ENCODE peak calls at places on chromosomes 4 and X, in four cellular contexts. O, I, P and E are unnamed samples.

GRCh38 chr4:9944431-9945425 is 76.6 kb downstream of the SLC2A9 start:
- DNase-seq in O (no peak), I (no peak), P (no peak), E (no peak)

GRCh38 chr4:11053601-11054000 is 369.0 kb upstream of the CLNK start:
- DNase-seq in O (peak), I (no peak), P (no peak), E (no peak)

GRCh38 chr4:155777971-155778710 is 19.3 kb downstream of the GUCY1B1 start:
- DNase-seq in O (no peak), I (no peak), P (no peak), E (no peak)

GRCh38 chr4:62717144-62717543 is 1517.0 kb downstream of the ADGRL3 start:
- DNase-seq in O (no peak), I (no peak), P (no peak), E (no peak)

GRCh38 chrX:63963382-63963781 is 178.4 kb upstream of the ARHGEF9 start:
- DNase-seq in O (no peak), I (no peak), P (peak), E (no peak)

GRCh38 chr4:47566566-47566965 is 81.5 kb downstream of the ATP10D start:
- DNase-seq in O (no peak), I (no peak), P (no peak), E (no peak)

GRCh38 chrX:40996886-40997530 is 88.2 kb upstream of the USP9X start:
- DNase-seq in O (peak), I (no peak), P (peak), E (peak)

GRCh38 chrX:41002021-41002420 is 83.2 kb upstream of the USP9X start:
- DNase-seq in O (no peak), I (no peak), P (no peak), E (no peak)

GRCh38 chrX:15343075-15343476 is 7.8 kb upstream of the PIGA start:
- DNase-seq in O (no peak), I (no peak), P (no peak), E (no peak)

GRCh38 chrX:22758807-22759481 is 240.8 kb upstream of the DDX53 start:
- DNase-seq in O (no peak), I (no peak), P (no peak), E (no peak)

GRCh38 chr4:137647375-137647774 is 115.1 kb upstream of the PCDH18 start:
- DNase-seq in O (no peak), I (no peak), P (no peak), E (no peak)

GRCh38 chr4:124526760-124527159 is 185.8 kb downstream of the ANKRD50 start:
- DNase-seq in O (no peak), I (no peak), P (no peak), E (no peak)

GRCh38 chr4:16104520-16104919 is 20.7 kb upstream of the PROM1 start:
- DNase-seq in O (no peak), I (no peak), P (no peak), E (no peak)

GRCh38 chr4:8341691-8342090 is 72.1 kb downstream of the HTRA3 start:
- DNase-seq in O (no peak), I (peak), P (peak), E (no peak)

GRCh38 chr4:37665347-37666009 is 20.7 kb downstream of the RELL1 start:
- DNase-seq in O (no peak), I (no peak), P (peak), E (no peak)

GRCh38 chrX:109841869-109842579 is 109.0 kb upstream of the ACSL4 start:
- DNase-seq in O (no peak), I (peak), P (no peak), E (no peak)

GRCh38 chr4:80434238-80434637 is 98.7 kb downstream of the CFAP299 start:
- DNase-seq in O (no peak), I (no peak), P (no peak), E (no peak)

GRCh38 chr4:24013666-24014422 is 124.0 kb upstream of the PPARGC1A start:
- DNase-seq in O (no peak), I (no peak), P (no peak), E (no peak)

GRCh38 chrX:43963726-43964125 is 9.5 kb downstream of the NDP start:
- DNase-seq in O (no peak), I (no peak), P (no peak), E (no peak)

GRCh38 chr4:39606747-39607146 is 31.9 kb downstream of the SMIM14 start:
- DNase-seq in O (no peak), I (no peak), P (no peak), E (no peak)

GRCh38 chr4:173230077-173230476 is 61.5 kb downstream of the GALNT7 start:
- DNase-seq in O (no peak), I (no peak), P (no peak), E (no peak)

GRCh38 chr4:119652978-119653377 is 24.4 kb upstream of the PDE5A start:
- DNase-seq in O (no peak), I (no peak), P (no peak), E (no peak)

GRCh38 chrX:133637765-133638164 is 222.5 kb upstream of the GPC4 start:
- DNase-seq in O (no peak), I (no peak), P (no peak), E (no peak)

GRCh38 chr4:3802571-3803474 is 36.6 kb downstream of the ADRA2C start:
- DNase-seq in O (no peak), I (no peak), P (no peak), E (no peak)

GRCh38 chrX:1807301-1807731 is 192.5 kb downstream of the ASMT start:
- DNase-seq in O (peak), I (no peak), P (no peak), E (peak)

GRCh38 chr4:82889287-82889686 is 1.7 kb downstream of the SEC31A start:
- DNase-seq in O (no peak), I (no peak), P (no peak), E (no peak)

GRCh38 chr4:38804654-38805295 is at the start of gene TLR1:
- DNase-seq in O (peak), I (no peak), P (peak), E (no peak)

GRCh38 chr4:153318696-153319320 is 25.7 kb upstream of the MND1 start:
- DNase-seq in O (peak), I (no peak), P (peak), E (no peak)

GRCh38 chr4:72842323-72842722 is 227.2 kb downstream of the COX18 start:
- DNase-seq in O (no peak), I (no peak), P (no peak), E (no peak)